ENCODE peak calls at places on chromosomes 5 and 9, in eight cellular contexts. Z is T-cell; A is M059J; L is right atrium auricular region; K is Jurkat, Clone E6-1; J is fibroblast of lung; O is IMR-90; R is mucosa of gallbladder. I is an unnamed sample.

GRCh38 chr5:6719896-6720560 is 6.8 kb downstream of the TENT4A start:
- DNase-seq in L (peak; percentile 55), A (no peak), O (peak; percentile 30), R (no peak), J (no peak), Z (no peak), K (no peak), I (no peak)

GRCh38 chr9:116144038-116144437 is 9.6 kb upstream of the PAPPA start:
- DNase-seq in O (peak; percentile 88), A (peak; percentile 56), L (no peak), Z (no peak), K (no peak), J (peak; percentile 39), R (no peak), I (no peak)

GRCh38 chr9:134429007-134429406 is 102.8 kb downstream of the RXRA start:
- DNase-seq in Z (no peak), K (no peak), L (no peak), J (no peak), R (no peak), O (no peak), A (no peak), I (no peak)

GRCh38 chr9:133960568-133961129 is 31.5 kb downstream of the VAV2 start:
- DNase-seq in A (no peak), Z (no peak), K (no peak), L (peak; percentile 68), J (no peak), O (no peak), R (no peak), I (peak; percentile 17)

GRCh38 chr9:88041447-88041846 is 67.1 kb upstream of the CDK20 start:
- DNase-seq in R (no peak), K (no peak), J (peak; percentile 33), A (no peak), O (peak; percentile 22), Z (no peak), L (no peak), I (peak; percentile 51)

GRCh38 chr5:80976985-80977384 is 16.8 kb downstream of the RASGRF2 start:
- DNase-seq in A (peak; percentile 59), J (no peak), L (no peak), K (no peak), R (no peak), O (no peak), Z (no peak), I (no peak)

GRCh38 chr9:131724678-131725077 is 15.2 kb downstream of the RAPGEF1 start:
- DNase-seq in A (no peak), O (no peak), Z (no peak), R (no peak), J (no peak), L (no peak), K (peak; percentile 44), I (no peak)

GRCh38 chr5:119355244-119355635 is 579 bp upstream of the TNFAIP8 start:
- DNase-seq in K (no peak), J (no peak), R (no peak), O (no peak), Z (no peak), A (peak; percentile 22), L (no peak), I (no peak)

GRCh38 chr5:147303976-147304375 is 69.2 kb downstream of the STK32A start:
- DNase-seq in O (peak; percentile 79), Z (no peak), J (peak; percentile 53), A (peak; percentile 95), R (peak; percentile 49), L (no peak), K (no peak), I (no peak)

GRCh38 chr5:152883061-152883460 is 478.0 kb upstream of the NMUR2 start:
- DNase-seq in K (no peak), L (no peak), Z (no peak), O (no peak), A (no peak), J (no peak), R (no peak), I (no peak)

GRCh38 chr5:12672141-12672540 is 767.9 kb upstream of the CTNND2 start:
- DNase-seq in Z (no peak), A (peak; percentile 64), R (no peak), K (no peak), L (no peak), O (no peak), J (no peak), I (no peak)

I was measured in Kasumi-1.